ENCODE peak calls at places on chromosomes 6 and 20, in eight cellular contexts. Q is left ventricle myocardium inferior, M is esophagus squamous epithelium, Z is H9, L is sigmoid colon, T is GM12878, D is astrocyte, R is A673. V is an unnamed sample.

GRCh38 chr6:49923826-49924225 is 40.1 kb downstream of the DEFB114 start:
- DNase-seq in Q (no peak), M (no peak), Z (peak; percentile 43), L (no peak), T (no peak), D (no peak), R (peak; percentile 22), V (no peak)

GRCh38 chr6:150016324-150017185 is 8.8 kb downstream of the RAET1L start:
- DNase-seq in Q (no peak), M (no peak), Z (no peak), L (no peak), T (no peak), D (peak; percentile 20), R (peak; percentile 82), V (peak; percentile 53)

GRCh38 chr6:42877695-42878094 is 1.7 kb upstream of the RPL7L1 start:
- DNase-seq in Q (no peak), M (no peak), Z (no peak), L (no peak), T (no peak), D (no peak), R (no peak), V (no peak)

GRCh38 chr6:161922631-161923119 is 648.8 kb upstream of the AGPAT4 start:
- DNase-seq in Q (peak; percentile 20), M (no peak), Z (peak; percentile 65), L (no peak), T (no peak), D (peak; percentile 72), R (peak; percentile 25), V (peak; percentile 44)

GRCh38 chr20:56440346-56441007 is 27.9 kb upstream of the RTF2 start:
- DNase-seq in Q (no peak), M (no peak), Z (no peak), L (peak; percentile 22), T (peak; percentile 58), D (peak; percentile 27), R (no peak), V (no peak)

GRCh38 chr6:44486002-44486421 is 98.5 kb downstream of the CDC5L start:
- DNase-seq in Q (no peak), M (no peak), Z (no peak), L (no peak), T (no peak), D (peak; percentile 72), R (peak; percentile 81), V (no peak)

GRCh38 chr20:4081396-4081795 is 66.0 kb upstream of the RNF24 start:
- DNase-seq in Q (no peak), M (no peak), Z (no peak), L (no peak), T (no peak), D (peak; percentile 68), R (no peak), V (no peak)

GRCh38 chr6:12369781-12370262 is 79.7 kb downstream of the EDN1 start:
- DNase-seq in Q (no peak), M (no peak), Z (no peak), L (no peak), T (peak; percentile 73), D (no peak), R (no peak), V (peak; percentile 74)

GRCh38 chr6:19159087-19159486 is 678.1 kb upstream of the ID4 start:
- DNase-seq in Q (no peak), M (no peak), Z (no peak), L (no peak), T (no peak), D (peak; percentile 84), R (no peak), V (no peak)

GRCh38 chr6:105374010-105374420 is 28.9 kb downstream of the PREP start:
- DNase-seq in Q (no peak), M (no peak), Z (no peak), L (no peak), T (no peak), D (peak; percentile 35), R (peak; percentile 54), V (peak; percentile 67)

GRCh38 chr6:18148304-18149025 is 6.4 kb downstream of the TPMT start:
- DNase-seq in Q (no peak), M (no peak), Z (no peak), L (no peak), T (no peak), D (peak; percentile 92), R (peak; percentile 17), V (no peak)

GRCh38 chr20:49270177-49270576 is 7.7 kb downstream of the ZNFX1 start:
- DNase-seq in Q (no peak), M (no peak), Z (no peak), L (no peak), T (no peak), D (peak; percentile 42), R (no peak), V (no peak)

GRCh38 chr20:2807019-2807418 is 6.6 kb upstream of the CPXM1 start:
- DNase-seq in Q (no peak), M (no peak), Z (no peak), L (no peak), T (no peak), D (no peak), R (no peak), V (no peak)

GRCh38 chr6:39197521-39198500 is 31.5 kb downstream of the KCNK5 start:
- DNase-seq in Q (no peak), M (no peak), Z (no peak), L (no peak), T (no peak), D (no peak), R (no peak), V (no peak)

GRCh38 chr6:32920610-32921188 is 20.1 kb downstream of the HLA-DMB start:
- DNase-seq in Q (no peak), M (no peak), Z (no peak), L (no peak), T (no peak), D (no peak), R (no peak), V (no peak)

GRCh38 chr20:50534567-50534966 is 24.4 kb downstream of the PTPN1 start:
- DNase-seq in Q (no peak), M (no peak), Z (no peak), L (no peak), T (no peak), D (peak; percentile 87), R (peak; percentile 50), V (peak; percentile 59)
- H3K4me1 ChIP-seq in Q (peaks cover 66% of the 10 kb centered on the region), M (peaks cover 100% of the 10 kb centered on the region), Z (no peaks in the 10 kb centered on the region), L (peaks cover 39% of the 10 kb centered on the region), T (peaks cover 21% of the 10 kb centered on the region), D (peaks cover 30% of the 10 kb centered on the region), R (peaks cover 38% of the 10 kb centered on the region), V (peaks cover 16% of the 10 kb centered on the region)

GRCh38 chr20:44136579-44136978 is 50.4 kb downstream of the JPH2 start:
- DNase-seq in Q (no peak), M (no peak), Z (no peak), L (peak; percentile 30), T (no peak), D (no peak), R (no peak), V (no peak)
- H3K4me1 ChIP-seq in Q (peaks cover 72% of the 10 kb centered on the region), M (peaks cover 11% of the 10 kb centered on the region), Z (peaks cover 3% of the 10 kb centered on the region), L (peaks cover 55% of the 10 kb centered on the region), T (peaks cover 3% of the 10 kb centered on the region), D (peaks cover 10% of the 10 kb centered on the region), R (no peaks in the 10 kb centered on the region), V (peaks cover 7% of the 10 kb centered on the region)

GRCh38 chr6:156980948-156981347 is 203.8 kb downstream of the ARID1B start:
- DNase-seq in Q (no peak), M (no peak), Z (no peak), L (no peak), T (no peak), D (no peak), R (no peak), V (no peak)
- H3K4me1 ChIP-seq in Q (peaks cover 93% of the 10 kb centered on the region), M (peaks cover 66% of the 10 kb centered on the region), Z (peaks cover 12% of the 10 kb centered on the region), L (peaks cover 18% of the 10 kb centered on the region), T (peaks cover 42% of the 10 kb centered on the region), D (no peaks in the 10 kb centered on the region), R (peaks cover 18% of the 10 kb centered on the region), V (peaks cover 13% of the 10 kb centered on the region)

DNA sequence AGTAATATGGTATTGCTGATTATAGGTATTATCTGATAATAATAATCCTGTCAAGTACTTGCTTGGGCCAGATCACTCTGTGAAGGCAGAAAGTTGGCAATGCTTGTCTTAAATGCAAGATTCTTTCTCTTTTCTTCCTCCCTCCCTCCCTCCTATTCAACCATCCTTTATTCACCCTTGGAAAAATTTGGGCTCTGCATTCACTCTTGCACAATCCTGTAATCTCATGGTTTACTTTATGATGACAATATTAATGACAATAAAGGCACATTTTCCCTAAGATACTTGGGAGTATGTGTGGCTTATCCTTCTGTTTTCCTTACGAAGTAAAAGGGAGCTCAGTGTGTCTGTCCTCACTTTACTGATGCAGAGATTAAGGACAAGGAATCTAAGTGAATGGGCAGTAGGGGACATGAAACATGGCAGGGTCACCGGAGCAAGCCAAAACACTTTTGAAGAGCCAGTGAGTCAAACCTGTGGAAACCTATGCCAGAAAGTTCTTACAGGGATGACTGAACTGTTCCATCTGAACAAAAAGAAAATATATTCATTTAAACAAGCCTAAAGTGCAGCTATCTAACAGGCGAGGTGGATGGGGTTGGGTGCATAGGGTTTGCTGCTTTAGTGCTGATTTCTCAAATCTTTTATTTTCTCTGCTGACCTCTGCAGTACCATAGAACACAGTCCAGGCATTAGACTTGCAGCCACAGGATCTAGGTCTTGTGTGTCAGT is 14.6 kb upstream of the RIPOR2 start:
- DNase-seq in Q (no peak), M (no peak), Z (no peak), L (no peak), T (no peak), D (no peak), R (no peak), V (no peak)
- H3K4me1 ChIP-seq in Q (no peaks in the 10 kb centered on the region), M (peaks cover 10% of the 10 kb centered on the region), Z (peaks cover 9% of the 10 kb centered on the region), L (no peaks in the 10 kb centered on the region), T (peaks cover 46% of the 10 kb centered on the region), D (no peaks in the 10 kb centered on the region), R (no peaks in the 10 kb centered on the region), V (no peaks in the 10 kb centered on the region)

GRCh38 chr6:135266675-135267074 is 85.6 kb downstream of the MYB start:
- DNase-seq in Q (no peak), M (no peak), Z (no peak), L (no peak), T (no peak), D (no peak), R (no peak), V (no peak)

GRCh38 chr6:135268740-135269139 is 87.6 kb downstream of the MYB start:
- DNase-seq in Q (no peak), M (no peak), Z (no peak), L (no peak), T (no peak), D (no peak), R (no peak), V (no peak)

GRCh38 chr6:135268263-135268662 is 87.2 kb downstream of the MYB start:
- DNase-seq in Q (no peak), M (no peak), Z (no peak), L (no peak), T (no peak), D (no peak), R (no peak), V (no peak)

GRCh38 chr6:135265278-135265677 is 84.2 kb downstream of the MYB start:
- DNase-seq in Q (no peak), M (no peak), Z (no peak), L (no peak), T (no peak), D (no peak), R (no peak), V (no peak)

GRCh38 chr6:135267085-135267484 is 86.0 kb downstream of the MYB start:
- DNase-seq in Q (no peak), M (no peak), Z (no peak), L (no peak), T (no peak), D (no peak), R (no peak), V (no peak)
- H3K4me1 ChIP-seq in Q (peaks cover 4% of the 10 kb centered on the region), M (peaks cover 49% of the 10 kb centered on the region), Z (peaks cover 6% of the 10 kb centered on the region), L (no peaks in the 10 kb centered on the region), T (no peaks in the 10 kb centered on the region), D (no peaks in the 10 kb centered on the region), R (peaks cover 6% of the 10 kb centered on the region), V (no peaks in the 10 kb centered on the region)

GRCh38 chr6:82651845-82652333 is 288.3 kb downstream of the TPBG start:
- DNase-seq in Q (no peak), M (no peak), Z (no peak), L (no peak), T (no peak), D (no peak), R (no peak), V (no peak)
- H3K4me1 ChIP-seq in Q (no peaks in the 10 kb centered on the region), M (no peaks in the 10 kb centered on the region), Z (no peaks in the 10 kb centered on the region), L (no peaks in the 10 kb centered on the region), T (no peaks in the 10 kb centered on the region), D (no peaks in the 10 kb centered on the region), R (no peaks in the 10 kb centered on the region), V (no peaks in the 10 kb centered on the region)